ENCODE peak calls at places on chromosomes 13 and 19, in nine cellular contexts. One of them, this sample, is unnamed.

GRCh38 chr13:36343766-36344165 is 2.4 kb downstream of the SPART start:
- DNase-seq in fibroblast of the aortic adventitia: no peak
- DNase-seq in choroid plexus epithelial cell: no peak
- DNase-seq in astrocyte: no peak
- DNase-seq in tibial artery: no peak
- DNase-seq in PC-9: no peak
- DNase-seq in HCT116: no peak
- DNase-seq in stomach: no peak
- DNase-seq in body of pancreas: no peak
- DNase-seq in this sample: no peak

GRCh38 chr19:3359850-3360493 is 6.4 kb upstream of the NFIC start:
- DNase-seq in PC-9: no peak
- DNase-seq in fibroblast of the aortic adventitia: no peak
- DNase-seq in choroid plexus epithelial cell: peak; percentile 47
- DNase-seq in tibial artery: no peak
- DNase-seq in body of pancreas: no peak
- DNase-seq in HCT116: no peak
- DNase-seq in stomach: no peak
- DNase-seq in astrocyte: no peak
- DNase-seq in this sample: no peak

GRCh38 chr19:41324921-41325639 is 15.1 kb downstream of the CCDC97 start:
- DNase-seq in astrocyte: peak; percentile 77
- DNase-seq in choroid plexus epithelial cell: peak; percentile 82
- DNase-seq in stomach: no peak
- DNase-seq in fibroblast of the aortic adventitia: peak; percentile 79
- DNase-seq in tibial artery: peak; percentile 89
- DNase-seq in body of pancreas: peak; percentile 62
- DNase-seq in PC-9: no peak
- DNase-seq in HCT116: no peak
- DNase-seq in this sample: peak; percentile 95

GRCh38 chr13:23794267-23795161 is 94.7 kb downstream of the MIPEP start:
- DNase-seq in body of pancreas: no peak
- DNase-seq in astrocyte: peak; percentile 63
- DNase-seq in HCT116: no peak
- DNase-seq in stomach: no peak
- DNase-seq in PC-9: peak; percentile 69
- DNase-seq in tibial artery: no peak
- DNase-seq in fibroblast of the aortic adventitia: peak; percentile 53
- DNase-seq in choroid plexus epithelial cell: peak; percentile 66
- DNase-seq in this sample: peak; percentile 67

GRCh38 chr13:53201454-53202225 is 173.0 kb downstream of the OLFM4 start:
- DNase-seq in choroid plexus epithelial cell: peak; percentile 1
- DNase-seq in HCT116: no peak
- DNase-seq in tibial artery: no peak
- DNase-seq in fibroblast of the aortic adventitia: no peak
- DNase-seq in stomach: no peak
- DNase-seq in body of pancreas: peak; percentile 61
- DNase-seq in astrocyte: no peak
- DNase-seq in PC-9: no peak
- DNase-seq in this sample: no peak

GRCh38 chr19:1245884-1246816 is 2.2 kb upstream of the MIDN start:
- DNase-seq in stomach: peak; percentile 69
- DNase-seq in HCT116: no peak
- DNase-seq in tibial artery: peak; percentile 96
- DNase-seq in choroid plexus epithelial cell: no peak
- DNase-seq in body of pancreas: peak; percentile 77
- DNase-seq in astrocyte: no peak
- DNase-seq in PC-9: no peak
- DNase-seq in fibroblast of the aortic adventitia: no peak
- DNase-seq in this sample: no peak

GRCh38 chr13:105972811-105973590 is 562.5 kb downstream of the EFNB2 start:
- DNase-seq in choroid plexus epithelial cell: no peak
- DNase-seq in PC-9: no peak
- DNase-seq in astrocyte: no peak
- DNase-seq in fibroblast of the aortic adventitia: no peak
- DNase-seq in tibial artery: no peak
- DNase-seq in body of pancreas: no peak
- DNase-seq in HCT116: no peak
- DNase-seq in stomach: no peak
- DNase-seq in this sample: no peak

GRCh38 chr13:49561064-49561410 is 24.3 kb downstream of the RCBTB1 start:
- DNase-seq in astrocyte: peak; percentile 10
- DNase-seq in body of pancreas: peak; percentile 53
- DNase-seq in choroid plexus epithelial cell: peak; percentile 31
- DNase-seq in HCT116: no peak
- DNase-seq in PC-9: no peak
- DNase-seq in tibial artery: no peak
- DNase-seq in stomach: no peak
- DNase-seq in fibroblast of the aortic adventitia: no peak
- DNase-seq in this sample: no peak

GRCh38 chr19:6220385-6221191 is 59.2 kb downstream of the MLLT1 start:
- DNase-seq in fibroblast of the aortic adventitia: peak; percentile 63
- DNase-seq in HCT116: no peak
- DNase-seq in tibial artery: peak; percentile 86
- DNase-seq in stomach: no peak
- DNase-seq in body of pancreas: peak; percentile 33
- DNase-seq in astrocyte: no peak
- DNase-seq in choroid plexus epithelial cell: peak; percentile 53
- DNase-seq in PC-9: no peak
- DNase-seq in this sample: peak; percentile 71

GRCh38 chr19:20269461-20269860 is 102.4 kb downstream of the ZNF486 start:
- DNase-seq in fibroblast of the aortic adventitia: no peak
- DNase-seq in PC-9: no peak
- DNase-seq in choroid plexus epithelial cell: no peak
- DNase-seq in stomach: no peak
- DNase-seq in astrocyte: no peak
- DNase-seq in HCT116: no peak
- DNase-seq in tibial artery: no peak
- DNase-seq in body of pancreas: no peak
- DNase-seq in this sample: no peak

GRCh38 chr13:97385854-97386253 is 48.1 kb upstream of the RAP2A start:
- DNase-seq in astrocyte: peak; percentile 27
- DNase-seq in body of pancreas: no peak
- DNase-seq in choroid plexus epithelial cell: peak; percentile 40
- DNase-seq in stomach: no peak
- DNase-seq in HCT116: no peak
- DNase-seq in tibial artery: no peak
- DNase-seq in fibroblast of the aortic adventitia: peak; percentile 25
- DNase-seq in PC-9: no peak
- DNase-seq in this sample: no peak

GRCh38 chr13:105518086-105518485 is 1017.4 kb downstream of the EFNB2 start:
- DNase-seq in PC-9: peak; percentile 30
- DNase-seq in stomach: no peak
- DNase-seq in fibroblast of the aortic adventitia: no peak
- DNase-seq in astrocyte: peak; percentile 77
- DNase-seq in HCT116: no peak
- DNase-seq in tibial artery: no peak
- DNase-seq in body of pancreas: no peak
- DNase-seq in choroid plexus epithelial cell: peak; percentile 47
- DNase-seq in this sample: peak; percentile 1

GRCh38 chr13:110138700-110139036 is 168.3 kb downstream of the COL4A1 start:
- DNase-seq in body of pancreas: no peak
- DNase-seq in choroid plexus epithelial cell: no peak
- DNase-seq in astrocyte: no peak
- DNase-seq in stomach: no peak
- DNase-seq in fibroblast of the aortic adventitia: no peak
- DNase-seq in tibial artery: no peak
- DNase-seq in PC-9: no peak
- DNase-seq in HCT116: no peak
- DNase-seq in this sample: no peak
- H3K4me3 ChIP-seq in body of pancreas: no peak overlapping the region
- H3K4me3 ChIP-seq in choroid plexus epithelial cell: peak overlapping the region; percentile 59
- H3K4me3 ChIP-seq in astrocyte: peak overlapping the region; percentile 58
- H3K4me3 ChIP-seq in stomach: peak overlapping the region; percentile 60
- H3K4me3 ChIP-seq in fibroblast of the aortic adventitia: peak overlapping the region; percentile 74
- H3K4me3 ChIP-seq in tibial artery: peak overlapping the region; percentile 66
- H3K4me3 ChIP-seq in PC-9: peak overlapping the region; percentile 67
- H3K4me3 ChIP-seq in HCT116: peak overlapping the region; percentile 40
- H3K4me3 ChIP-seq in this sample: peak overlapping the region; percentile 57

GRCh38 chr13:92173254-92173653 is 774.8 kb downstream of the GPC5 start:
- DNase-seq in fibroblast of the aortic adventitia: no peak
- DNase-seq in choroid plexus epithelial cell: no peak
- DNase-seq in PC-9: no peak
- DNase-seq in stomach: no peak
- DNase-seq in astrocyte: no peak
- DNase-seq in tibial artery: no peak
- DNase-seq in HCT116: no peak
- DNase-seq in body of pancreas: no peak
- DNase-seq in this sample: no peak

GRCh38 chr13:92172191-92172590 is 773.8 kb downstream of the GPC5 start:
- DNase-seq in fibroblast of the aortic adventitia: no peak
- DNase-seq in tibial artery: no peak
- DNase-seq in astrocyte: peak; percentile 49
- DNase-seq in HCT116: no peak
- DNase-seq in PC-9: no peak
- DNase-seq in body of pancreas: no peak
- DNase-seq in stomach: no peak
- DNase-seq in choroid plexus epithelial cell: no peak
- DNase-seq in this sample: peak; percentile 8

DNA sequence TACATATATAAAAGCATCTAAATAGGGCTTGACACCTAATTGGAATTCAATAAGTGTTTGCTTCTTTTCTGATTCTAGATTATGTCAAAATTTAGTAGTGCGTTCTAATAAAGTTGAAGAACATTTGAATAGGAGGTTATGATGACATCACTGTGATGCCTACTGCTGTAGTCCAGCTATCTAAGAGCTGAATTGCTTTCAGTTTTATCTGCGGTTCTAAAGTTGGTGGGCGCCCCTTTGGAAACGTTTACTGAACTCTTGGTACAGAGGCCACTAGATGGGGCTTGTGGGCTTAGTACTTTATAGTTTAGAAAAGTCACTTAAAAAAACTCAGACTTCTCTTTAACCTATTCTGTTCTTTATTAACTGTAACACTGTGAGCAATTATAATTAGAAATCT is 776.9 kb downstream of the GPC5 start:
- DNase-seq in tibial artery: no peak
- DNase-seq in fibroblast of the aortic adventitia: peak; percentile 67
- DNase-seq in body of pancreas: peak; percentile 22
- DNase-seq in astrocyte: peak; percentile 76
- DNase-seq in PC-9: no peak
- DNase-seq in stomach: no peak
- DNase-seq in choroid plexus epithelial cell: peak; percentile 93
- DNase-seq in HCT116: no peak
- DNase-seq in this sample: peak; percentile 61
- TF ChIP-seq CTCF in tibial artery: peak; percentile 14
- TF ChIP-seq CTCF in fibroblast of the aortic adventitia: peak; percentile 55
- TF ChIP-seq CTCF in body of pancreas: no peak
- TF ChIP-seq CTCF in astrocyte: peak; percentile 55
- TF ChIP-seq CTCF in PC-9: no peak
- TF ChIP-seq CTCF in stomach: no peak
- TF ChIP-seq CTCF in choroid plexus epithelial cell: peak; percentile 74
- TF ChIP-seq CTCF in HCT116: no peak
- TF ChIP-seq CTCF in this sample: peak; percentile 49

DNA sequence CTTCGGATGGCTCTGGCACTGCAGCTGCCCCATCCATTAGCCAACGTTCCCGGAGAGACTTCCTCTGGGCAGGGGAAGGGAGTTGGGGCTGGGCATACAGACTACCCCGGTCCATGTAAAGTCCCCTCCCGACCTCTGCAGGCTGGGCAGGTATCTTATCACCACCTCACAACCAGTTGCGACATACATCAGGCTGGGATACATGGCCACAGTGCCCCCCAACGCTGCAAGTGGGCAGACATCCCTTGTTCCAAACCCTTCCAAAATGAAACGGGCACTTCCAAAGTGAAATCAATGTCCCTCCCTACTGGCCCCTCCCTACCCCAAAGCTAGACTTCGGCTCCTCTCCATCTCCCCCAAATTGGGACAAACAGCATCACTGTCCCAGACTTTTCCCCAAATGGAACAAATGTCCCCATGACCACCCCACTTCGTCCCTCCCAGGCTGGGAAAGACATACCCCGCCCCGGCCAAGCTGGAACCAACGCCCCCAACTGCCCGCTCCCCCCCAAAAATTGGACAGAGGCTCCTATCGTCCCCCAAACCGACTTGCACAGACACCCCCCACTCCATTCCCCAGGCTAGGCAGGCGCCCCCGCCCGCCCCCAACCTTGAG is 5.0 kb downstream of the PALM3 start:
- DNase-seq in HCT116: no peak
- DNase-seq in stomach: no peak
- DNase-seq in body of pancreas: no peak
- DNase-seq in tibial artery: no peak
- DNase-seq in choroid plexus epithelial cell: no peak
- DNase-seq in fibroblast of the aortic adventitia: no peak
- DNase-seq in PC-9: no peak
- DNase-seq in astrocyte: no peak
- DNase-seq in this sample: no peak
- H3K4me3 ChIP-seq in HCT116: peak overlapping the region; percentile 50
- H3K4me3 ChIP-seq in stomach: peak overlapping the region; percentile 40
- H3K4me3 ChIP-seq in body of pancreas: no peak overlapping the region
- H3K4me3 ChIP-seq in tibial artery: peak overlapping the region; percentile 51
- H3K4me3 ChIP-seq in choroid plexus epithelial cell: no peak overlapping the region
- H3K4me3 ChIP-seq in fibroblast of the aortic adventitia: peak overlapping the region; percentile 44
- H3K4me3 ChIP-seq in PC-9: no peak overlapping the region
- H3K4me3 ChIP-seq in astrocyte: no peak overlapping the region
- H3K4me3 ChIP-seq in this sample: no peak overlapping the region

GRCh38 chr13:100827489-100828000 is 152.9 kb upstream of the TMTC4 start:
- DNase-seq in fibroblast of the aortic adventitia: peak; percentile 19
- DNase-seq in PC-9: no peak
- DNase-seq in body of pancreas: no peak
- DNase-seq in stomach: no peak
- DNase-seq in tibial artery: no peak
- DNase-seq in astrocyte: no peak
- DNase-seq in choroid plexus epithelial cell: no peak
- DNase-seq in HCT116: no peak
- DNase-seq in this sample: peak; percentile 35

GRCh38 chr13:100833427-100833826 is 158.8 kb upstream of the TMTC4 start:
- DNase-seq in choroid plexus epithelial cell: no peak
- DNase-seq in astrocyte: no peak
- DNase-seq in stomach: no peak
- DNase-seq in HCT116: no peak
- DNase-seq in tibial artery: no peak
- DNase-seq in fibroblast of the aortic adventitia: no peak
- DNase-seq in PC-9: no peak
- DNase-seq in body of pancreas: no peak
- DNase-seq in this sample: no peak

GRCh38 chr13:100826441-100826840 is 151.8 kb upstream of the TMTC4 start:
- DNase-seq in choroid plexus epithelial cell: no peak
- DNase-seq in PC-9: no peak
- DNase-seq in stomach: no peak
- DNase-seq in tibial artery: no peak
- DNase-seq in HCT116: no peak
- DNase-seq in body of pancreas: no peak
- DNase-seq in fibroblast of the aortic adventitia: no peak
- DNase-seq in astrocyte: no peak
- DNase-seq in this sample: no peak

GRCh38 chr13:100825551-100825950 is 151.0 kb upstream of the TMTC4 start:
- DNase-seq in stomach: no peak
- DNase-seq in choroid plexus epithelial cell: peak; percentile 44
- DNase-seq in tibial artery: no peak
- DNase-seq in body of pancreas: no peak
- DNase-seq in HCT116: no peak
- DNase-seq in fibroblast of the aortic adventitia: peak; percentile 79
- DNase-seq in astrocyte: peak; percentile 63
- DNase-seq in PC-9: no peak
- DNase-seq in this sample: peak; percentile 75

DNA sequence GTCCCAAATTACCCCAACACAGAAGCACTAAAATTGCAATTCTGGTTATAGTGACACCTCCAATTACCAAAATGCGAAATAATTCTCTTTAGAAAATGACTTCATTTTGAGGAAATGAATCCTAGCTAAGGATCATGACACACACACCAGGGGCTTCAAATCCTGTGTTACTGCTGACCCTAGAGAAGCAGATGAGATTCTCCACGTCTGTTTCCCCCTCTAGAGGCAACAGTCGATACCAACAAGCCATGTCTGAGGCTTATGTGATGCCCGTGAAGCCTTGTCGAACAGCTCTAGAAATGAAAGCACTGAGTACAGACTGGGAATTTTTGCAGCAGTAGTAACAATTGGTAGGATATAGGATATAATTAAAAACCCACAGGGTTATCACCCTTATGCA is 153.6 kb upstream of the TMTC4 start:
- DNase-seq in choroid plexus epithelial cell: peak; percentile 40
- DNase-seq in PC-9: no peak
- DNase-seq in tibial artery: no peak
- DNase-seq in astrocyte: no peak
- DNase-seq in body of pancreas: no peak
- DNase-seq in stomach: no peak
- DNase-seq in fibroblast of the aortic adventitia: no peak
- DNase-seq in HCT116: no peak
- DNase-seq in this sample: no peak
- TF ChIP-seq CTCF in choroid plexus epithelial cell: peak; percentile 40
- TF ChIP-seq CTCF in PC-9: no peak
- TF ChIP-seq CTCF in tibial artery: no peak
- TF ChIP-seq CTCF in astrocyte: no peak
- TF ChIP-seq CTCF in body of pancreas: no peak
- TF ChIP-seq CTCF in stomach: no peak
- TF ChIP-seq CTCF in fibroblast of the aortic adventitia: no peak
- TF ChIP-seq CTCF in HCT116: no peak
- TF ChIP-seq CTCF in this sample: peak; percentile 9